ENCODE peak calls at places on chromosomes 1 and 21, in five cellular contexts. B is HCT116, W is breast epithelium, K is suprapubic skin, A is Peyer's patch. R is an unnamed sample.

GRCh38 chr21:38807481-38807880 is 1.8 kb downstream of the ETS2 start:
- DNase-seq in B (no peak), W (no peak), K (no peak), A (no peak), R (no peak)

GRCh38 chr1:111660204-111661150 is 40.9 kb downstream of the RAP1A start:
- DNase-seq in B (no peak), W (no peak), K (no peak), A (no peak), R (no peak)

GRCh38 chr1:209456878-209457277 is 126.6 kb upstream of the CAMK1G start:
- DNase-seq in B (no peak), W (no peak), K (no peak), A (no peak), R (no peak)

GRCh38 chr1:64072089-64072835 is 131.2 kb upstream of the UBE2U start:
- DNase-seq in B (no peak), W (no peak), K (no peak), A (no peak), R (no peak)

GRCh38 chr1:108590947-108591346 is 31.0 kb downstream of the EEIG2 start:
- DNase-seq in B (no peak), W (no peak), K (no peak), A (no peak), R (no peak)

GRCh38 chr1:162530318-162530984 is 31.1 kb upstream of the UAP1 start:
- DNase-seq in B (no peak), W (no peak), K (no peak), A (no peak), R (no peak)

GRCh38 chr1:246418565-246419312 is 88.3 kb downstream of the SMYD3 start:
- DNase-seq in B (no peak), W (no peak), K (no peak), A (no peak), R (no peak)

GRCh38 chr21:29208666-29209059 is 78.2 kb downstream of the MAP3K7CL start:
- DNase-seq in B (no peak), W (no peak), K (no peak), A (no peak), R (no peak)

GRCh38 chr1:232669981-232670763 is 40.2 kb upstream of the SIPA1L2 start:
- DNase-seq in B (no peak), W (no peak), K (no peak), A (no peak), R (no peak)

GRCh38 chr1:102758418-102758817 is 349.9 kb downstream of the COL11A1 start:
- DNase-seq in B (no peak), W (no peak), K (no peak), A (no peak), R (no peak)

GRCh38 chr1:156082111-156083091 is at the start of gene MEX3A:
- DNase-seq in B (no peak), W (peak), K (peak), A (peak), R (no peak)

GRCh38 chr1:2594001-2594640 is 7.5 kb downstream of the PRXL2B start:
- DNase-seq in B (no peak), W (no peak), K (peak), A (peak), R (no peak)

DNA sequence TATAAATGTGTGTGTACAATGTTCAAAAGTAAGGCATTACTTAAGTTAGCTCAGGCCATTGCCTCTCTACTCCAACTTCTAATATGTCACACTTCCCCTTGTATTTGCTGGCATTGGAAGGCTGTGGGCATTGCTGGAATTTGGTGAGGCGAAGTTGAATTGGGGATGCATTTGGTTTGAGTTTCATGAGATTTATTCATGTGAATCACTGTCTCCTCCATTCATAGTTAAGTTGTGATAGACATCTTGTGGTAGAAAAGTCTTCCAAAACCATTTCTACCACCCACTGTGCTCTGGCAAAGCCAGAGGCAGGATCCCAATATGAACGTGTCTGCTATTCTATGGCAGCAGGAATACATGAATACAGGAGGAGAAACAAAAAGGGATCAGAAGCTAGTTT is 397.8 kb upstream of the USP24 start:
- DNase-seq in B (no peak), W (no peak), K (no peak), A (no peak), R (no peak)
- TF ChIP-seq POLR2A in B (no peak), W (no peak), K (no peak), A (no peak), R (no peak)

DNA sequence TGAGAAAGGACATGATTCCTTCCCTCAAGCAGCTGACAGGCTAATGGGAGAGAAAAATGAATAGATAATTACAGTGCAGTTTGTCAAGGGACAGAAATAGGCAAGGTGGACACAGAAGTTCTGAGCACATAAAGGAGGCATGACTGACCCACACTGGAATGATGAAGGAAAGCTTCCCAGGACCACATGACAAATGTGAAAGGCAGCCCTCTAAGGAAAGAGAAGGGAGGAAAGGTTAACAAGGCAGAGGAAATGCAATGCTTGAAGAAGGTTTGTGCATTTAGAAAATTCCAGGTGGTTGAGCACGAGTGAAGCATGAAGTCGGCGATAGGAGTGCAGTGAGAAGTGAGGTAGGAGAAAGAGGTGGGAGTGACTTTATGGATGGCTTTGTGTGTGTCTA is 37.4 kb downstream of the LAMC2 start:
- DNase-seq in B (no peak), W (no peak), K (no peak), A (no peak), R (no peak)
- H3K27ac ChIP-seq in B (no peak), W (no peak), K (no peak), A (no peak), R (no peak)

GRCh38 chr1:33342041-33342723 is 21.3 kb upstream of the A3GALT2 start:
- DNase-seq in B (no peak), W (peak), K (no peak), A (peak), R (no peak)
- H3K4me3 ChIP-seq in B (no peak), W (peak), K (peak), A (peak), R (peak)

DNA sequence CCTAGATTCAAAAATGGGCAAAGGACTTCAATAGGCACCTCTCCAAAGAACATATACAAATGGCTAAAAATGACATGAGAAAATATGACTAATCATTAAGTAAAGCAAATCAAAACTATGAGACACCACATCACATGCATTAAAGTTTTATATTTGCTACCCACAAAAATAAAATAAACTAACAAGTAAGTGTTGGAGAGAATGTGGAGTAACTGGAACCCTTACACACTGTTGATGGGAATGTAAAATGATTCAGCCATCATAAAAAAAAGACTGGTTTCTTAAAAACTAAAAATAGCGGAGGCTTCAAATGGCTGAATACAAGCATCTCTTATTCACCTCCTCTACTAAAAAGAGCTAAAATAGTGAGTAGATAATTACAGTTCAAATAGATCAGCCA is 262.0 kb upstream of the PKN2 start:
- DNase-seq in B (no peak), W (no peak), K (no peak), A (no peak), R (no peak)
- TF ChIP-seq POLR2A in B (no peak), W (no peak), K (no peak), A (no peak), R (no peak)

GRCh38 chr21:26368591-26368990 is 198.0 kb upstream of the APP start:
- DNase-seq in B (no peak), W (no peak), K (no peak), A (no peak), R (no peak)
- H3K27ac ChIP-seq in B (no peak), W (no peak), K (no peak), A (no peak), R (no peak)

GRCh38 chr1:206559661-206559995 is 52.3 kb downstream of the RASSF5 start:
- DNase-seq in B (no peak), W (no peak), K (no peak), A (no peak), R (no peak)
- H3K4me3 ChIP-seq in B (no peak), W (no peak), K (no peak), A (peak), R (peak)

GRCh38 chr1:151049458-151049857 is 1.9 kb downstream of the C1orf56 start:
- DNase-seq in B (no peak), W (no peak), K (no peak), A (no peak), R (no peak)
- TF ChIP-seq POLR2A in B (no peak), W (no peak), K (no peak), A (no peak), R (no peak)

GRCh38 chr1:241532173-241532553 is at the start of gene KMO:
- DNase-seq in B (no peak), W (no peak), K (no peak), A (no peak), R (no peak)
- H3K27ac ChIP-seq in B (no peak), W (no peak), K (peak), A (peak), R (peak)

GRCh38 chr1:227730630-227731151 is 4.4 kb downstream of the JMJD4 start:
- DNase-seq in B (no peak), W (no peak), K (no peak), A (peak), R (no peak)

GRCh38 chr1:227729881-227730629 is 5.0 kb downstream of the JMJD4 start:
- DNase-seq in B (peak), W (no peak), K (no peak), A (peak), R (no peak)

GRCh38 chr1:227728892-227729143 is 6.3 kb downstream of the JMJD4 start:
- DNase-seq in B (no peak), W (no peak), K (no peak), A (no peak), R (no peak)

GRCh38 chr1:227728059-227728891 is 6.8 kb downstream of the JMJD4 start:
- DNase-seq in B (peak), W (peak), K (peak), A (peak), R (no peak)

DNA sequence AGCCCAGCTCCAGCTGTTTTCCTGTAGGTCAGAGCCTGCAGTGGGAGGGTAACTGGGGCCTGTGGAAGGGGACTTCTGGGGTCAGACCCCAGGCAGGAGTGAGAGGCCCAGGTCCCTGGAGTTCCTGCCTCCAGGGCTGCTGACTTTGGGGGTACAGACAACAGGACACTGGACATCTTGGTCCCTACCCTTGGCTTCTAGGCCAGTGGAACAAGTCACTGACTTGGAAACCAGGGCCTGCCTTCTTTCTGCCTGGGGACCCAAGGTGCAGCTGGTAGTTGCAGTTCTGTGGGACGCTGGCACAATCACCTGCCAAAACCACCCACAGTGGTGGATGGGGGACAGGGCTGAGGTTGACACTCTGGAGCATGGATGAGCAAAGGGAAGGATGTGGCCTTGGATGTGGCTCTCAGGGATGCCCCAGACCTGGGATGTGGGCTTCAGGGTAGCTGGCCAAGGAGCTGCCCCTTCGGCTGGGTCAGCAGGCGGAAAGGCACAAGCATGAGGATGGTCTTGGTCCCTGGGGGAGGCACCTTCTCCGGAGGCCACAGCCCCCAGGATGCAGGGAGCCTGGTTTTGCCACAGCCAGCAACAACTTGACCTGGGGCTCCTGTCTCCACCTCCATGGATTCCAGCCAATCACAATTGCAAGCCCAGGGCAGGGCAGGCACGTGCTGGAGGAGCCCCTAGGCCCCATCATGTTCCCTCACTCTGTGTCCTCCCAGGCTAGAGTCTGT is 5.8 kb downstream of the JMJD4 start:
- DNase-seq in B (no peak), W (no peak), K (no peak), A (no peak), R (no peak)
- H3K4me3 ChIP-seq in B (peak), W (peak), K (peak), A (peak), R (peak)

R was measured in esophagus squamous epithelium.